ENCODE peak calls at places on chromosomes 12 and 14, in seven cellular contexts. F is CD4-positive, alpha-beta T cell; P is Caco-2; I is GM12864; Q is thyroid gland; L is fibroblast of pulmonary artery; A is tibial artery. X is an unnamed sample.

GRCh38 chr14:71231521-71232393 is 324.5 kb downstream of the PCNX1 start:
- DNase-seq in L (no peak), F (no peak), P (no peak), Q (no peak), A (no peak), I (peak), X (no peak)

GRCh38 chr12:25996677-25997076 is 38.2 kb downstream of the RASSF8 start:
- DNase-seq in L (no peak), A (no peak), Q (no peak), F (no peak), I (no peak), P (no peak), X (no peak)

GRCh38 chr12:82757059-82757458 is 70.4 kb downstream of the TMTC2 start:
- DNase-seq in Q (no peak), P (no peak), F (no peak), I (no peak), L (peak), A (no peak), X (no peak)

GRCh38 chr12:47145188-47145587 is 65.4 kb upstream of the AMIGO2 start:
- DNase-seq in F (no peak), Q (no peak), P (no peak), L (no peak), A (no peak), I (no peak), X (no peak)

GRCh38 chr12:13436696-13437391 is 240.3 kb downstream of the EMP1 start:
- DNase-seq in I (no peak), L (peak), Q (no peak), P (peak), A (no peak), F (no peak), X (peak)

GRCh38 chr14:102440392-102440791 is 69.2 kb downstream of the ANKRD9 start:
- DNase-seq in P (no peak), Q (no peak), L (no peak), A (no peak), I (no peak), F (no peak), X (no peak)

GRCh38 chr14:102279688-102280348 is 25.1 kb downstream of the MOK start:
- DNase-seq in F (no peak), P (peak), I (no peak), Q (no peak), L (peak), A (no peak), X (peak)

GRCh38 chr12:113561381-113561780 is 89.7 kb upstream of the LHX5 start:
- DNase-seq in L (no peak), P (no peak), Q (no peak), A (no peak), F (no peak), I (no peak), X (no peak)

GRCh38 chr14:32648434-32648833 is 290.2 kb upstream of the NPAS3 start:
- DNase-seq in Q (no peak), L (peak), P (no peak), A (no peak), F (no peak), I (no peak), X (no peak)

GRCh38 chr12:125193798-125194562 is 128.7 kb downstream of the AACS start:
- DNase-seq in L (no peak), I (no peak), A (no peak), Q (no peak), P (no peak), F (no peak), X (peak)

GRCh38 chr14:76773188-76773885 is 12.1 kb downstream of the VASH1 start:
- DNase-seq in F (no peak), P (no peak), L (peak), A (peak), I (no peak), Q (peak), X (peak)

GRCh38 chr14:75877292-75877691 is 104.5 kb downstream of the TGFB3 start:
- DNase-seq in F (no peak), Q (no peak), P (no peak), I (no peak), A (no peak), L (peak), X (no peak)

GRCh38 chr14:101372894-101373640 is 188.2 kb upstream of the DIO3 start:
- DNase-seq in L (no peak), F (no peak), A (no peak), I (no peak), Q (no peak), P (no peak), X (no peak)

GRCh38 chr12:21330682-21331253 is 3.9 kb downstream of the SLCO1A2 start:
- DNase-seq in I (no peak), F (no peak), P (peak), Q (no peak), A (no peak), L (peak), X (no peak)

GRCh38 chr12:121628536-121628935 is 2.2 kb downstream of the ORAI1 start:
- DNase-seq in L (no peak), A (no peak), Q (no peak), F (no peak), I (no peak), P (no peak), X (no peak)

GRCh38 chr14:101313268-101313667 is 248.0 kb upstream of the DIO3 start:
- DNase-seq in A (no peak), P (no peak), I (no peak), L (no peak), Q (no peak), F (no peak), X (no peak)

GRCh38 chr12:48997719-48998496 is 1.3 kb downstream of the DDN start:
- DNase-seq in A (no peak), I (no peak), Q (no peak), F (no peak), L (no peak), P (peak), X (peak)

GRCh38 chr12:122064780-122065588 is 13.6 kb upstream of the MLXIP start:
- DNase-seq in L (peak), A (no peak), F (no peak), P (peak), Q (peak), I (no peak), X (no peak)

GRCh38 chr12:93243689-93244513 is 133.8 kb upstream of the NUDT4 start:
- DNase-seq in P (peak), F (peak), I (no peak), L (peak), Q (peak), A (no peak), X (peak)

GRCh38 chr12:96190403-96191170 is 3.6 kb upstream of the ELK3 start:
- DNase-seq in F (no peak), A (no peak), L (peak), I (no peak), P (no peak), Q (peak), X (no peak)

GRCh38 chr12:96495841-96496545 is 6.6 kb downstream of the CFAP54 start:
- DNase-seq in Q (no peak), L (no peak), A (no peak), I (no peak), F (no peak), P (no peak), X (no peak)

GRCh38 chr12:31407562-31407961 is 81.6 kb upstream of the SINHCAF start:
- DNase-seq in F (no peak), P (no peak), L (no peak), A (no peak), Q (no peak), I (peak), X (no peak)

GRCh38 chr14:34693228-34693939 is 21.0 kb downstream of the CFL2 start:
- DNase-seq in P (peak), F (peak), I (no peak), L (no peak), Q (peak), A (no peak), X (peak)

GRCh38 chr14:53151867-53152626 is 1.1 kb downstream of the DDHD1 start:
- DNase-seq in I (no peak), A (peak), P (peak), F (peak), Q (peak), L (peak), X (peak)
- TF ChIP-seq CTCF in I (peak), A (no peak), P (peak), F (no peak), Q (peak), L (peak), X (no peak)

GRCh38 chr12:115357681-115358080 is 673.7 kb upstream of the TBX3 start:
- DNase-seq in I (no peak), Q (no peak), F (no peak), P (no peak), A (no peak), L (no peak), X (no peak)

DNA sequence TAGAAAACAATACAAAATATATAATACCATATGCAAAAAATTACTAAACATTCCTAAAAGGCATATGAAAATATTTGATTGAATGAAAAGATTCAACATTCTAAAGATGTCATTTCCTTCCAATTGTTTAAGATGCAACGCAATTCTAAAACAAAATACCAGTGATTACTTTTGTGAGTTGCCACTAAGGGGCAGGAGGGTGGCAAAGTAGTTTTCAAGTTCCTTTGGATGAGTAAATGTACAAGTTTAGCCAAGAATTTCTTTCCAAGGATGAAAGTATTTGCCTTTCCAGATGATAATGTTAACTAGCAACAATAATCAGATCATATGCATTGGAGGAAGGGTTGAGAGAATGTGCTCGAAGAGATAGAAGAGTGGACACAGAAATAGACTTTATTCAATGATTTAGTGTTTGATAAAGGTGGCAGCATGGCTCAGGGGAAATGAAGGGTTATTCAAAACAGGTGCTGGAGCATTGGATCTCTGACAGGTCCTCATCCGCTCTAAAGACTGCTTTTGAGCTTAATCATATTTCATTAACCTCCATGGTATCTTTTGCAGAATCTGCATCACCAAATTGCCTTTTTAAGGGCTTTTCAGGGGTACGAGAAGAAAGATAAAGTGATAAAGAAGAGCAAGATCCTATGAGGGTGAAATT is 678.5 kb upstream of the TBX3 start:
- DNase-seq in I (no peak), A (no peak), L (no peak), P (no peak), F (no peak), Q (no peak), X (no peak)
- TF ChIP-seq CTCF in I (no peak), A (no peak), L (peak), P (peak), F (no peak), Q (no peak), X (no peak)

GRCh38 chr12:100388382-100388781 is 31.5 kb downstream of the SLC17A8 start:
- DNase-seq in A (no peak), L (no peak), F (no peak), P (no peak), I (no peak), Q (no peak), X (no peak)

GRCh38 chr12:100393202-100393601 is 36.3 kb downstream of the SLC17A8 start:
- DNase-seq in Q (no peak), A (no peak), L (no peak), F (no peak), P (no peak), I (no peak), X (no peak)

GRCh38 chr12:100395811-100396210 is 38.9 kb downstream of the SLC17A8 start:
- DNase-seq in P (no peak), Q (no peak), A (no peak), I (no peak), F (no peak), L (no peak), X (no peak)

DNA sequence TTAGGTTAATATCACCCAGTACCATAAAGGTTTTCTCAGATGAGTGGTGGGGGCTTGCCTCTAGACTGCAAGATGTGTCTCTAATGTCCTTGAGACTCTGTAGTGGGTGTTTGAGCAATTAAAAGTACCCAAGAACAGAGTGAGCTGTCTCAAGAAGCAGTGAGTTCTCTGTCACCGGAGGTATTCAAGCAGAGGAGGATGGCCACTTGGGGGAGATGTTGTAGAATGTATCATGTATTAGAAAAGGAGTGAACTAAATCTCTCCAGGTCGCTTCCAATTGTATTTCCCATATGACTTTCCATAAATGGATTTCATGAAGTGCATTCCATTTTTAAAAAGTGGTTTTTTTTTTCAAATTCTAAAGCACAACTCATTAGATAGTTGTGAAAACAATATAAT is 35.0 kb downstream of the SLC17A8 start:
- DNase-seq in A (no peak), P (peak), I (no peak), F (no peak), Q (no peak), L (no peak), X (peak)
- TF ChIP-seq CTCF in A (no peak), P (peak), I (no peak), F (no peak), Q (no peak), L (peak), X (peak)

GRCh38 chr12:66236969-66237368 is 48.0 kb downstream of the IRAK3 start:
- DNase-seq in L (no peak), A (no peak), Q (no peak), I (no peak), P (no peak), F (no peak), X (no peak)

GRCh38 chr12:66239295-66239694 is 50.3 kb downstream of the IRAK3 start:
- DNase-seq in F (no peak), A (no peak), I (no peak), Q (no peak), L (no peak), P (no peak), X (no peak)

GRCh38 chr12:66237505-66238175 is 48.6 kb downstream of the IRAK3 start:
- DNase-seq in P (peak), Q (no peak), A (no peak), L (no peak), F (no peak), I (no peak), X (no peak)

GRCh38 chr12:66232258-66232657 is 43.2 kb downstream of the IRAK3 start:
- DNase-seq in I (no peak), P (no peak), F (no peak), Q (no peak), A (no peak), L (no peak), X (no peak)

GRCh38 chr12:66235626-66236281 is 46.7 kb downstream of the IRAK3 start:
- DNase-seq in I (no peak), L (peak), F (no peak), A (no peak), P (no peak), Q (no peak), X (no peak)
- TF ChIP-seq CTCF in I (no peak), L (peak), F (no peak), A (no peak), P (peak), Q (no peak), X (no peak)

GRCh38 chr12:32533971-32534590 is 134.7 kb downstream of the FGD4 start:
- DNase-seq in I (no peak), P (peak), L (peak), A (peak), Q (peak), F (no peak), X (peak)
- TF ChIP-seq CTCF in I (no peak), P (no peak), L (no peak), A (no peak), Q (no peak), F (no peak), X (no peak)

GRCh38 chr12:90015228-90015627 is 306.6 kb upstream of the ATP2B1 start:
- DNase-seq in Q (no peak), L (peak), P (no peak), F (no peak), I (no peak), A (no peak), X (no peak)

GRCh38 chr12:90008277-90008676 is 299.6 kb upstream of the ATP2B1 start:
- DNase-seq in A (no peak), L (no peak), Q (no peak), I (no peak), F (no peak), P (no peak), X (no peak)

GRCh38 chr12:90010089-90010488 is 301.5 kb upstream of the ATP2B1 start:
- DNase-seq in F (no peak), Q (no peak), I (no peak), L (no peak), A (no peak), P (peak), X (no peak)

GRCh38 chr12:90017316-90017715 is 308.7 kb upstream of the ATP2B1 start:
- DNase-seq in I (no peak), F (no peak), A (no peak), P (no peak), L (no peak), Q (no peak), X (no peak)

GRCh38 chr12:90013409-90013808 is 304.8 kb upstream of the ATP2B1 start:
- DNase-seq in L (peak), A (no peak), P (peak), F (no peak), I (no peak), Q (no peak), X (no peak)
- TF ChIP-seq CTCF in L (peak), A (no peak), P (no peak), F (peak), I (peak), Q (no peak), X (no peak)

GRCh38 chr12:646303-647038 is 16.8 kb downstream of the NINJ2 start:
- DNase-seq in A (peak), F (no peak), L (peak), Q (peak), P (no peak), I (no peak), X (no peak)

GRCh38 chr12:645563-646071 is 17.6 kb downstream of the NINJ2 start:
- DNase-seq in P (no peak), I (no peak), F (no peak), Q (peak), L (peak), A (peak), X (no peak)

GRCh38 chr12:647713-648085 is 15.5 kb downstream of the NINJ2 start:
- DNase-seq in F (no peak), P (no peak), Q (no peak), L (no peak), A (no peak), I (no peak), X (no peak)

GRCh38 chr12:647039-647712 is 16.1 kb downstream of the NINJ2 start:
- DNase-seq in A (no peak), L (no peak), F (no peak), I (no peak), Q (no peak), P (no peak), X (no peak)

DNA sequence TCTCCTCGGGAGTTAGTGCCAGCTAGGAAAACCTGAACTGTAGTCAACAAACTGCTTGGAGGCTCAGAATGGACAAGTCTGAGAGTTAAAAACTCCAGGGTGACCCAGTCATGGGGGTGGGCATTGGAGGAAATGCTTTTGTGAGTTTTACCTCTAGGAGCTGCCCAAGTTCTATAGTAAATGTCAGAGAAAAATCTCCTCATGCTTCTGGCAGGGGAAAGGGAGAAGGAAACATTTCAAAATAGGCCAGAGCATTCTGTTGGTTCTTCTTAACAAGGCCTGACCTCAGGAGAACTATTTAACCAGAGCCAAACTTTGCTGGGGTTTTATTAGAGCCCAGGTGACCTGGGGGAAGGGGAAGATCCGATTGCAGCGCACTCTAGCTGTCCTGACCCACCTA is 12.3 kb downstream of the NINJ2 start:
- DNase-seq in I (no peak), F (no peak), A (peak), P (no peak), Q (no peak), L (no peak), X (no peak)
- TF ChIP-seq CTCF in I (peak), F (peak), A (no peak), P (peak), Q (no peak), L (peak), X (no peak)

GRCh38 chr12:53224268-53224896 is 7.6 kb downstream of the RARG start:
- DNase-seq in I (no peak), L (no peak), F (no peak), A (peak), Q (peak), P (peak), X (peak)
- TF ChIP-seq CTCF in I (peak), L (peak), F (no peak), A (no peak), Q (no peak), P (peak), X (no peak)

GRCh38 chr14:93861846-93862641 is 65.1 kb upstream of the FAM181A start:
- DNase-seq in I (no peak), Q (no peak), A (no peak), F (no peak), L (no peak), P (no peak), X (no peak)

GRCh38 chr14:93857081-93857480 is 68.8 kb upstream of the PRIMA1 start:
- DNase-seq in L (no peak), P (no peak), Q (no peak), I (no peak), F (no peak), A (no peak), X (no peak)

GRCh38 chr14:93859957-93860356 is 67.2 kb upstream of the FAM181A start:
- DNase-seq in F (no peak), L (no peak), I (no peak), A (no peak), P (no peak), Q (no peak), X (no peak)

GRCh38 chr14:93858896-93859295 is 68.2 kb upstream of the FAM181A start:
- DNase-seq in F (no peak), I (no peak), L (no peak), P (no peak), Q (no peak), A (no peak), X (no peak)

GRCh38 chr14:93857500-93857899 is 69.2 kb upstream of the PRIMA1 start:
- DNase-seq in I (no peak), Q (peak), A (no peak), P (no peak), F (no peak), L (no peak), X (no peak)
- TF ChIP-seq CTCF in I (no peak), Q (peak), A (no peak), P (no peak), F (no peak), L (no peak), X (no peak)